ENCODE peak calls at places on chromosomes 13 and 19, in eight cellular contexts. G is kidney epithelial cell; D is NCI-H2107; K is H54; X is stimulated activated CD4-positive, alpha-beta T cell treated with anti-CD3 and anti-CD28 coated beads, Interleukin-15, amount 100 ng/mL, for 1 hour; J is hepatic stellate cell; C is HCT116; V is NCI-H1048. U is an unnamed sample.

GRCh38 chr13:102191951-102192461 is 209.8 kb downstream of the FGF14 start:
- DNase-seq in D (no peak), J (peak; percentile 11), X (no peak), K (no peak), V (no peak), C (no peak), G (peak; percentile 9), U (no peak)

GRCh38 chr19:30710721-30711120 is 338.5 kb downstream of the ZNF536 start:
- DNase-seq in J (no peak), K (no peak), X (no peak), V (no peak), G (no peak), D (no peak), C (no peak), U (no peak)

GRCh38 chr19:3932931-3933810 is at the start of gene NMRK2:
- DNase-seq in V (no peak), X (no peak), D (no peak), J (no peak), G (no peak), C (no peak), K (no peak), U (peak; percentile 60)

GRCh38 chr13:49667773-49668172 is 23.5 kb downstream of the EBPL start:
- DNase-seq in D (no peak), X (no peak), J (no peak), V (no peak), C (no peak), K (peak; percentile 68), G (no peak), U (no peak)

GRCh38 chr13:40379794-40380608 is 286.4 kb downstream of the FOXO1 start:
- DNase-seq in D (no peak), X (no peak), G (no peak), K (no peak), V (no peak), C (no peak), J (no peak), U (no peak)

GRCh38 chr19:17170538-17171297 is 44.4 kb upstream of the USE1 start:
- DNase-seq in J (no peak), X (no peak), C (no peak), K (no peak), V (no peak), G (no peak), D (no peak), U (no peak)

GRCh38 chr13:29743229-29743786 is 107.1 kb downstream of the UBL3 start:
- DNase-seq in J (no peak), C (no peak), X (no peak), K (no peak), D (no peak), V (no peak), G (no peak), U (no peak)

GRCh38 chr19:34428549-34429285 is 536 bp downstream of the UBA2 start:
- DNase-seq in C (no peak), D (no peak), K (peak; percentile 53), J (peak; percentile 53), G (no peak), V (no peak), X (peak; percentile 20), U (no peak)

GRCh38 chr19:55452381-55453325 is 8.8 kb downstream of the ISOC2 start:
- DNase-seq in V (peak; percentile 77), G (no peak), K (peak; percentile 96), C (no peak), J (peak; percentile 76), X (no peak), D (no peak), U (peak; percentile 96)

GRCh38 chr13:21106089-21106488 is 44.7 kb upstream of the LATS2 start:
- DNase-seq in G (peak; percentile 19), C (no peak), X (no peak), D (no peak), J (peak; percentile 77), K (peak; percentile 20), V (no peak), U (no peak)

GRCh38 chr19:42250666-42251531 is 4.0 kb downstream of the ERF start:
- DNase-seq in J (peak; percentile 71), G (no peak), C (no peak), K (no peak), V (no peak), D (no peak), X (no peak), U (no peak)

GRCh38 chr13:106213028-106213427 is 322.4 kb downstream of the EFNB2 start:
- DNase-seq in V (no peak), K (no peak), G (no peak), J (no peak), D (no peak), X (no peak), C (peak; percentile 4), U (no peak)

GRCh38 chr13:113643593-113643992 is 14.4 kb downstream of the ATP4B start:
- DNase-seq in D (no peak), C (no peak), K (no peak), G (peak; percentile 54), X (no peak), J (no peak), V (no peak), U (no peak)

GRCh38 chr13:37442996-37443395 is 155.6 kb downstream of the POSTN start:
- DNase-seq in C (no peak), J (no peak), V (no peak), G (no peak), X (no peak), D (no peak), K (no peak), U (no peak)

GRCh38 chr19:47756627-47756929 is 11.2 kb downstream of the NOP53 start:
- DNase-seq in J (no peak), G (no peak), X (no peak), V (no peak), D (no peak), C (no peak), K (no peak), U (no peak)

GRCh38 chr13:60584976-60585375 is 188.0 kb downstream of the TDRD3 start:
- DNase-seq in X (no peak), C (no peak), K (no peak), G (no peak), J (no peak), D (no peak), V (no peak), U (no peak)

U was measured in frontal cortex.